ENCODE peak calls at places on chromosomes 13 and 19, in five cellular contexts. Q, R, A, X and O are unnamed samples. For H3K36me3, the result is how much of the 10 kb centered on the place peaks cover.

GRCh38 chr13:34108396-34108795 is 290.4 kb downstream of the RFC3 start:
- DNase-seq in X (no peak), A (no peak), Q (no peak), R (no peak), O (no peak)

GRCh38 chr19:45171211-45171623 is 6.8 kb downstream of the TRAPPC6A start:
- DNase-seq in Q (no peak), R (no peak), X (no peak), A (no peak), O (no peak)

GRCh38 chr13:70391678-70392077 is 283.4 kb upstream of the KLHL1 start:
- DNase-seq in Q (peak), A (no peak), R (peak), X (no peak), O (no peak)

GRCh38 chr19:38990949-38991697 is 15.6 kb upstream of the FBXO17 start:
- DNase-seq in A (no peak), X (no peak), R (no peak), Q (no peak), O (no peak)

GRCh38 chr13:25803626-25804025 is 248.2 kb downstream of the SHISA2 start:
- DNase-seq in R (no peak), X (no peak), Q (no peak), A (no peak), O (no peak)

GRCh38 chr13:112635323-112635722 is 47.4 kb upstream of the TUBGCP3 start:
- DNase-seq in X (no peak), R (no peak), Q (no peak), A (no peak), O (no peak)

GRCh38 chr13:46992383-46992952 is 95.6 kb upstream of the HTR2A start:
- DNase-seq in X (no peak), A (no peak), Q (no peak), R (no peak), O (no peak)

GRCh38 chr19:1373534-1374249 is 10.0 kb upstream of the NDUFS7 start:
- DNase-seq in R (peak), Q (no peak), A (peak), X (no peak), O (no peak)

GRCh38 chr13:38262211-38262610 is 87.4 kb upstream of the UFM1 start:
- DNase-seq in Q (no peak), R (no peak), X (no peak), A (no peak), O (no peak)

GRCh38 chr13:99658266-99658991 is 157.2 kb downstream of the TM9SF2 start:
- DNase-seq in Q (no peak), X (peak), R (peak), A (peak), O (no peak)

GRCh38 chr19:31102674-31103073 is 246.6 kb downstream of the TSHZ3 start:
- DNase-seq in X (no peak), Q (no peak), A (no peak), R (no peak), O (no peak)

GRCh38 chr13:113914333-113915011 is 50.6 kb upstream of the GAS6 start:
- DNase-seq in R (peak), Q (no peak), A (no peak), X (no peak), O (no peak)

GRCh38 chr19:53586277-53586691 is 45.5 kb upstream of the DPRX start:
- DNase-seq in R (no peak), A (no peak), X (no peak), Q (no peak), O (no peak)

GRCh38 chr13:110506859-110507566 is 54.5 kb downstream of the RAB20 start:
- DNase-seq in Q (no peak), A (peak), R (peak), X (peak), O (no peak)

GRCh38 chr19:10290876-10291553 is 1.3 kb downstream of the ICAM5 start:
- DNase-seq in R (peak), X (no peak), A (peak), Q (no peak), O (no peak)
- TF ChIP-seq POLR2A in R (no peak), X (no peak), A (no peak), Q (no peak), O (no peak)

GRCh38 chr13:20990910-20991525 is 70.4 kb downstream of the LATS2 start:
- DNase-seq in Q (no peak), X (no peak), R (no peak), A (no peak), O (no peak)

GRCh38 chr13:20988033-20988908 is 73.1 kb downstream of the LATS2 start:
- DNase-seq in A (no peak), X (no peak), Q (no peak), R (no peak), O (no peak)

GRCh38 chr13:20988909-20989735 is 72.3 kb downstream of the LATS2 start:
- DNase-seq in A (no peak), Q (no peak), X (no peak), R (no peak), O (no peak)

GRCh38 chr13:20991741-20992520 is 69.5 kb downstream of the LATS2 start:
- DNase-seq in A (no peak), X (no peak), R (no peak), Q (no peak), O (no peak)

GRCh38 chr13:20989883-20990282 is 71.5 kb downstream of the LATS2 start:
- DNase-seq in X (no peak), A (no peak), R (no peak), Q (no peak), O (no peak)
- H3K27ac ChIP-seq in X (peak), A (peak), R (no peak), Q (peak), O (no peak)

DNA sequence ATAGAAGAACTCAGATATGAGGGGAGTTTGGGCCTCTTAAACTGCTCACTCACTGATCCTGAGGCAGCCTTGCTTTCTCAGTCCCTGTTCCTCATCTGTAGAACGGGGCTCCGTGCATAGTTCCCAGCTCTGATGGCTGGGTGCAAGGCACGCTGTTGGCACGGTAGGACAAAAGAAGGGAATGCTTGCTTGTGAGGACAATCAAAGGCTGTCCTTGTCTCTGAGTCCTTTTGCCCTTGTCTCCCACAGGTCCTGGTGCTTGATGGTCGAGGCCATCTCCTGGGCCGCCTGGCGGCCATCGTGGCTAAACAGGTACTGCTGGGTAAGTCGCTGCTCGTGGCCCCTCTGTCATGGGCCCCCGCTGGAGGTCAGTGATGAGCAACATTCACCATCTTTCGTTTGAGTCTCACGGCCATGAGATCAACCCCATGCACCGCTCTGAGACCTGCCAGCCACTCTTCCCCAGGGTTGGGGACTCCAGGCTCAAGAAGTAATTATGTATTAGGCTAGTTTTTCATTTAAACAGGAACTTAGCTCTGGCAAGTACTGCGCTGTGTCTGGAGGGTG is 2.3 kb downstream of the RPL13A start:
- DNase-seq in Q (no peak), R (no peak), A (no peak), X (no peak), O (no peak)
- H3K36me3 ChIP-seq in Q (under half), R (under half), A (under half), X (half or more), O (half or more)

GRCh38 chr19:18020212-18021067 is 12.5 kb downstream of the ARRDC2 start:
- DNase-seq in X (peak), Q (no peak), A (peak), R (peak), O (no peak)
- TF ChIP-seq POLR2A in X (no peak), Q (no peak), A (no peak), R (no peak), O (no peak)

GRCh38 chr19:17491287-17491686 is 20.2 kb upstream of the PGLS start:
- DNase-seq in Q (no peak), A (no peak), X (no peak), R (no peak), O (no peak)
- H3K27ac ChIP-seq in Q (no peak), A (no peak), X (peak), R (no peak), O (peak)

GRCh38 chr19:19354007-19354406 is 33.4 kb downstream of the MAU2 start:
- DNase-seq in X (no peak), Q (no peak), R (no peak), A (no peak), O (no peak)

GRCh38 chr19:19355606-19356139 is 35.0 kb downstream of the MAU2 start:
- DNase-seq in A (no peak), Q (no peak), X (no peak), R (no peak), O (no peak)

GRCh38 chr19:19356500-19356899 is 35.9 kb downstream of the MAU2 start:
- DNase-seq in A (no peak), Q (no peak), R (no peak), X (no peak), O (no peak)

GRCh38 chr19:19356901-19357566 is 36.4 kb downstream of the MAU2 start:
- DNase-seq in A (no peak), R (no peak), Q (no peak), X (no peak), O (no peak)

GRCh38 chr19:19354932-19355331 is 34.3 kb downstream of the MAU2 start:
- DNase-seq in A (no peak), Q (no peak), R (no peak), X (no peak), O (no peak)
- H3K36me3 ChIP-seq in A (half or more), Q (under half), R (half or more), X (half or more), O (under half)

DNA sequence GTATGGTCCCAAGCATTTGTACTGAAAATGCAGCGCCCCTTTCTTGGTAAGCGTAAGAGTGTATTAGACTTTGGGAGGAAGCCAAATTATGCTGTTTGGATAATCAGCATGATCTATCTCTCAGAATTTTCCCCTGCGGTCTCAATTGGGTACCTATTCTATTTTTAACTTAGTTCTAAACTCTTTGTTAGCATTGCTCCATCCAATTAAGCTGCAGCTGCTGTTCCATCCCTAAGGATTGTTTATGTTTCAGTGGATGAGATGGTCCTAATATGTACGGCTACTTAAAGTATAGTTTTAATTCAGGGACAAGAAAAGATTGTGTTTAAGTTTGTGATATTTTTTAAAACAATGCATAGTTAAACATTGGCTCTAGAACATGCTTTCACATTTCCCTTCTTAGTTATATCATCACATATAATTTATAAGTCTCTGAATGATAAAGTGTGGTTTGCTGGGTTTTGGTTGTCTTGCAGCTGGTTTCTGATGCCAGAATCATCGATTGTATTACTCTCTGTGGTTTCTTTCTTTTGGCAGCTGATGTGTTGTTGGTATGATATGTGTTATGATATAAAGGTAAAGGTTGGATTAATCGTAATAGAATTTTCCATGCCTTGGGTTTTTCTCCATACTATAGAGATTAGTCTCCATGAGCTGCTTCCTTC is 15.1 kb downstream of the POLR1D start:
- DNase-seq in X (no peak), R (no peak), A (peak), Q (no peak), O (no peak)
- TF ChIP-seq POLR2A in X (no peak), R (no peak), A (no peak), Q (no peak), O (no peak)

GRCh38 chr19:5114713-5115112 is 145.8 kb downstream of the KDM4B start:
- DNase-seq in X (no peak), Q (no peak), R (peak), A (no peak), O (no peak)
- H3K27ac ChIP-seq in X (no peak), Q (peak), R (peak), A (no peak), O (no peak)